ENCODE peak calls at places on chromosomes 4 and X, in four cellular contexts. F is H1, Y is HCT116, T is GM12878. M is an unnamed sample.

GRCh38 chr4:98932539-98932938 is 3.6 kb upstream of the EIF4E start:
- DNase-seq in F (no peak), Y (no peak), T (no peak), M (no peak)

GRCh38 chr4:20408596-20408995 is 156.9 kb downstream of the SLIT2 start:
- DNase-seq in F (no peak), Y (no peak), T (no peak), M (no peak)

GRCh38 chr4:92305148-92305877 is 1.5 kb downstream of the GRID2 start:
- DNase-seq in F (peak; percentile 78), T (no peak), Y (peak; percentile 22), M (no peak)

GRCh38 chrX:19595036-19595435 is 79.7 kb upstream of the MAP3K15 start:
- DNase-seq in T (no peak), Y (no peak), F (no peak), M (no peak)

GRCh38 chr4:8278421-8279287 is 9.1 kb downstream of the HTRA3 start:
- DNase-seq in F (no peak), T (no peak), Y (no peak), M (no peak)

GRCh38 chrX:134247492-134247891 is 10.5 kb downstream of the CCDC160 start:
- DNase-seq in Y (no peak), T (no peak), F (no peak), M (no peak)

GRCh38 chr4:8506373-8507250 is 66.0 kb downstream of the TRMT44 start:
- DNase-seq in T (no peak), F (no peak), Y (no peak), M (no peak)

GRCh38 chr4:168097161-168097560 is 4.8 kb downstream of the ANXA10 start:
- DNase-seq in F (no peak), T (no peak), Y (no peak), M (no peak)

GRCh38 chr4:122990891-122991290 is 68.5 kb upstream of the NUDT6 start:
- DNase-seq in Y (no peak), F (no peak), T (no peak), M (no peak)

GRCh38 chrX:2498781-2499302 is 1.9 kb downstream of the DHRSX start:
- DNase-seq in Y (no peak), F (no peak), T (no peak), M (peak; percentile 19)

GRCh38 chr4:105088110-105088879 is 58.4 kb upstream of the TET2 start:
- DNase-seq in F (peak; percentile 43), Y (no peak), T (no peak), M (no peak)

GRCh38 chrX:148609766-148610698 is 109.6 kb downstream of the AFF2 start:
- DNase-seq in Y (no peak), F (peak; percentile 7), T (peak; percentile 40), M (no peak)

GRCh38 chr4:84389406-84389805 is 109.7 kb downstream of the NKX6-1 start:
- DNase-seq in Y (no peak), T (no peak), F (no peak), M (no peak)

GRCh38 chr4:6188687-6189305 is 11.6 kb downstream of the JAKMIP1 start:
- DNase-seq in Y (no peak), F (no peak), T (no peak), M (no peak)

GRCh38 chrX:150100261-150100660 is 162.0 kb upstream of the EOLA2 start:
- DNase-seq in T (no peak), F (no peak), Y (no peak), M (no peak)

GRCh38 chrX:106906361-106906760 is 3.2 kb upstream of the RIPPLY1 start:
- DNase-seq in Y (no peak), F (no peak), T (no peak), M (no peak)

GRCh38 chrX:126342859-126343258 is 176.8 kb upstream of the DCAF12L2 start:
- DNase-seq in T (no peak), Y (no peak), F (no peak), M (no peak)

GRCh38 chr4:6673660-6674499 is 19.8 kb upstream of the S100P start:
- DNase-seq in T (peak; percentile 80), F (peak; percentile 93), Y (peak; percentile 94), M (peak; percentile 97)

GRCh38 chrX:71992711-71993110 is 82.1 kb downstream of the NHSL2 start:
- DNase-seq in T (no peak), F (no peak), Y (no peak), M (no peak)

GRCh38 chrX:100682939-100683338 is 38.9 kb downstream of the SRPX2 start:
- DNase-seq in Y (no peak), T (no peak), F (no peak), M (no peak)

GRCh38 chr4:6342530-6343293 is 73.1 kb downstream of the WFS1 start:
- DNase-seq in Y (no peak), T (no peak), F (no peak), M (no peak)

GRCh38 chr4:4866833-4867744 is 7.6 kb downstream of the MSX1 start:
- DNase-seq in T (no peak), F (no peak), Y (no peak), M (no peak)

GRCh38 chr4:151842430-151843079 is 81.7 kb upstream of the GATB start:
- DNase-seq in Y (no peak), T (no peak), F (no peak), M (no peak)

GRCh38 chr4:40843696-40844095 is 93.9 kb downstream of the NSUN7 start:
- DNase-seq in F (no peak), T (no peak), Y (no peak), M (peak; percentile 18)

GRCh38 chrX:40166582-40166981 is 68.8 kb upstream of the BCOR start:
- DNase-seq in F (no peak), T (no peak), Y (no peak), M (no peak)

GRCh38 chr4:6674500-6675149 is 19.1 kb upstream of the S100P start:
- DNase-seq in Y (peak; percentile 63), F (no peak), T (peak; percentile 45), M (peak; percentile 83)

GRCh38 chr4:52939739-52940138 is 77.6 kb downstream of the RASL11B start:
- DNase-seq in Y (no peak), F (no peak), T (no peak), M (no peak)

GRCh38 chrX:15525664-15526416 is 25.2 kb downstream of the BMX start:
- DNase-seq in T (no peak), Y (no peak), F (no peak), M (no peak)

GRCh38 chr4:39931441-39931901 is 46.2 kb downstream of the PDS5A start:
- DNase-seq in T (no peak), F (no peak), Y (no peak), M (no peak)

GRCh38 chr4:123659759-123660158 is 263.2 kb downstream of the SPRY1 start:
- DNase-seq in Y (no peak), F (no peak), T (no peak), M (no peak)

GRCh38 chr4:21447320-21448055 is 501.1 kb downstream of the KCNIP4 start:
- DNase-seq in Y (no peak), T (no peak), F (no peak), M (no peak)

GRCh38 chr4:54473077-54473545 is 184.6 kb upstream of the KIT start:
- DNase-seq in F (no peak), Y (no peak), T (no peak), M (peak; percentile 90)

DNA sequence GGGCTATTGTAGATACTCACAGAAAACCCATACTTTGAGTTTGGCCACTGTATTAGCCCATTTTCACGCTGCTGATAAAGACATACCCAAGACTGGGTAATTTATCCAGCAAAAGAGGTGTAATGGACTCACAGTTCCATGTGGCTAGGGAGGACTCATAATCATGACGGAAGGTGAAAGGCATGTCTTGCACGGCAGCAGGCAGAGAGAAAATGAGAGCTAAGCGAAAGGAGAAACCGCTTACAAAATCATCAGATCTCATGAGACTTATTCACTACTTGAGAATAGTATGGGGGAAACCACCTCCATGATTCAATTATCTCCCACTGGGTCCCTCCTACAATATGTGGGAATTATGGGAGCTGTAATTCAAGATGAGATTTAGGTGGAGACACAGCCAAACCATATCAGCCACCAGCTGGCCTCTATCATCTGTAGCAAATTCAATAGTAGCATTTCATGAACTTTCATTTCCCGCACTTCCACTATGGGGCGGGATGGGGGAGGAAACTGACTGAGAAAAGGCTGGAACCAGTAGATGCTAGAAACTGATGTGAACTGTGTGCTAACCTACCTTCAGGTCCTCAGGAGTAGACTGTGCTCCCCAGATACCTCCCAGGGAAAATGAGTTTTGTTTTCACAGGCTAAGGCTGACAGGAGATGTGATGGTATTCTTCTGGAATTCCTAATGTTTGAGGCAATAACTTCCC is 35.3 kb upstream of the LGI2 start:
- DNase-seq in Y (no peak), T (no peak), F (no peak), M (no peak)
- TF ChIP-seq EGR1 in Y (no peak), T (no peak), F (no peak), M (no peak)

GRCh38 chr4:17985832-17986231 is 35.7 kb downstream of the LCORL start:
- DNase-seq in T (no peak), Y (no peak), F (no peak), M (no peak)

GRCh38 chr4:17981063-17981462 is 40.5 kb downstream of the LCORL start:
- DNase-seq in T (no peak), Y (no peak), F (no peak), M (no peak)
- TF ChIP-seq EGR1 in T (no peak), Y (no peak), F (no peak), M (no peak)

GRCh38 chr4:75843596-75843995 is 58.7 kb downstream of the PPEF2 start:
- DNase-seq in T (no peak), F (no peak), Y (no peak), M (no peak)

GRCh38 chr4:75848891-75849290 is 53.4 kb downstream of the PPEF2 start:
- DNase-seq in T (no peak), F (no peak), Y (no peak), M (no peak)

GRCh38 chr4:75841641-75842520 is 60.4 kb downstream of the PPEF2 start:
- DNase-seq in Y (no peak), F (no peak), T (no peak), M (no peak)

GRCh38 chr4:75845992-75846391 is 56.3 kb downstream of the PPEF2 start:
- DNase-seq in F (no peak), Y (no peak), T (no peak), M (no peak)

GRCh38 chr4:75844151-75844662 is 58.0 kb downstream of the PPEF2 start:
- DNase-seq in T (no peak), F (no peak), Y (no peak), M (no peak)
- TF ChIP-seq EGR1 in T (no peak), F (no peak), Y (no peak), M (no peak)

DNA sequence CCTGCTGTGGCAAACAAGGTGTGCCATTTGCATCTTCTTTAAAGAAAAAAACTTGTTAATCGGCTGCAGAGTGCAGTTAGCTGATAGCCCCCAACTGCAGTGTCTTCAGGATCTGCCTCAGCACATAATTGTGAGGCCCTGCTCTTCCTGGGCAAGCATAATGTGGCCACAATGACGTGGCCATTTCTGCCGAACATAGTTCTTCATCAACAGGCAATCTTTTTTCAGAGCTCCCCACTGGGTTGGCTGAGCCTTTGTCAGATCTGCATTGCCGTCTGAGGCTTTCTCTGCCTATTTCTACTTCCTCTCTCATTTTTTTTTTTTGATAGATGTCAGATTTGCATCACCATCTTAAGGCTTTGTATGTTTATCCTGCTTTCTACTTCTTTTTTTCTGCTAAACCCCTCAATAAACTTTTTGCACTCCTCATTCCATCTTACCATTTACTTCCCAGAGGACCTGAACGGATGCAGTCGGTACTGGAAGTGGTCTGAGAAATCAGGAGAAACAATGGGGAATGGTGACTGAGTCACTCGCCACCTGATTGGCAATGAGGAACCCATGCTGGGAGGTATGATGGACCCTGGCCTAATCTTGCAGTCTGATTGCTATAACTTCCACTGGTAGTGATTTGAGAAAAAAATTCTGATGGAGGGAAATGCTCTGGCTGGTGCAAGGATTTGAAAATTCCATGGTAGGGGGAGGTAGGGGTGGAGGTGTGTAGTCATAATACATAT is 21.2 kb upstream of the TAB3 start:
- DNase-seq in Y (no peak), T (no peak), F (no peak), M (peak; percentile 38)
- TF ChIP-seq EGR1 in Y (no peak), T (no peak), F (no peak), M (no peak)